ENCODE peak calls at places on chromosomes 3 and 15, in six cellular contexts. N, H, D, Y, M and P are unnamed samples.

GRCh38 chr15:38193496-38193895 is 59.1 kb upstream of the SPRED1 start:
- DNase-seq in N (no peak), H (no peak), D (no peak), Y (no peak), M (no peak), P (no peak)

GRCh38 chr15:40441736-40442531 is 1.2 kb downstream of the BAHD1 start:
- DNase-seq in N (no peak), H (peak), D (no peak), Y (peak), M (peak), P (peak)

GRCh38 chr3:167941234-167941995 is 154.3 kb downstream of the GOLIM4 start:
- DNase-seq in N (peak), H (peak), D (no peak), Y (no peak), M (no peak), P (peak)

GRCh38 chr3:188326111-188326510 is 172.2 kb downstream of the LPP start:
- DNase-seq in N (no peak), H (no peak), D (no peak), Y (no peak), M (no peak), P (no peak)

GRCh38 chr3:152835311-152836102 is 576 bp downstream of the P2RY1 start:
- DNase-seq in N (peak), H (peak), D (peak), Y (no peak), M (peak), P (peak)

GRCh38 chr3:193176690-193177089 is 64.3 kb upstream of the PLAAT1 start:
- DNase-seq in N (no peak), H (no peak), D (no peak), Y (no peak), M (no peak), P (no peak)

GRCh38 chr3:48847053-48847585 is 555 bp downstream of the PRKAR2A start:
- DNase-seq in N (peak), H (peak), D (peak), Y (peak), M (peak), P (peak)

GRCh38 chr15:29664406-29664805 is 157.9 kb downstream of the TJP1 start:
- DNase-seq in N (no peak), H (no peak), D (no peak), Y (no peak), M (no peak), P (no peak)

GRCh38 chr3:142210608-142211007 is 14.8 kb downstream of the GK5 start:
- DNase-seq in N (no peak), H (no peak), D (no peak), Y (peak), M (no peak), P (no peak)

GRCh38 chr3:142209655-142210054 is 15.7 kb downstream of the GK5 start:
- DNase-seq in N (no peak), H (peak), D (peak), Y (no peak), M (no peak), P (no peak)

GRCh38 chr3:142211034-142211433 is 14.4 kb downstream of the GK5 start:
- DNase-seq in N (no peak), H (no peak), D (no peak), Y (peak), M (no peak), P (peak)

GRCh38 chr3:142213298-142213697 is 12.1 kb downstream of the GK5 start:
- DNase-seq in N (no peak), H (peak), D (no peak), Y (no peak), M (no peak), P (no peak)

DNA sequence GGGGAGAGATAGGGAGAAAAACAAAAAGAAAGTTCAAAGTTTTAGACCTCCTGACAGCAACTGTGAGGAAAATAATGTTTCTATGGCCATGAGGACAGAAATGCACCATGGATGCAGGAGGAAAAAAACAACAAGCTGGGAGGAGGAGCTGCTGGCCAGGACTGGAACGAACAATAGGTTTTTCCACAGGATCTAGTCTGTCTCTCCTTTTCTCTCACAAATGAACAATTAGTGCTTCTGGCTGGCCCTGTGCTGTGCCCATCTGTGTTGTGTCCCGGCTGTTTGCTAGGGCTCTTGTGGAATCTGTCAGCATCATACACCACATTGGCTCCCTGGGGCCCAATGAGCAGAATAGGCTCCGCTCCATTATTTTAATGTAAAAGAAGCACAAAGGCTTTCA is 15.2 kb downstream of the GK5 start:
- DNase-seq in N (no peak), H (no peak), D (no peak), Y (no peak), M (no peak), P (peak)
- H3K27ac ChIP-seq in N (no peak), H (peak), D (no peak), Y (no peak), M (no peak), P (no peak)

DNA sequence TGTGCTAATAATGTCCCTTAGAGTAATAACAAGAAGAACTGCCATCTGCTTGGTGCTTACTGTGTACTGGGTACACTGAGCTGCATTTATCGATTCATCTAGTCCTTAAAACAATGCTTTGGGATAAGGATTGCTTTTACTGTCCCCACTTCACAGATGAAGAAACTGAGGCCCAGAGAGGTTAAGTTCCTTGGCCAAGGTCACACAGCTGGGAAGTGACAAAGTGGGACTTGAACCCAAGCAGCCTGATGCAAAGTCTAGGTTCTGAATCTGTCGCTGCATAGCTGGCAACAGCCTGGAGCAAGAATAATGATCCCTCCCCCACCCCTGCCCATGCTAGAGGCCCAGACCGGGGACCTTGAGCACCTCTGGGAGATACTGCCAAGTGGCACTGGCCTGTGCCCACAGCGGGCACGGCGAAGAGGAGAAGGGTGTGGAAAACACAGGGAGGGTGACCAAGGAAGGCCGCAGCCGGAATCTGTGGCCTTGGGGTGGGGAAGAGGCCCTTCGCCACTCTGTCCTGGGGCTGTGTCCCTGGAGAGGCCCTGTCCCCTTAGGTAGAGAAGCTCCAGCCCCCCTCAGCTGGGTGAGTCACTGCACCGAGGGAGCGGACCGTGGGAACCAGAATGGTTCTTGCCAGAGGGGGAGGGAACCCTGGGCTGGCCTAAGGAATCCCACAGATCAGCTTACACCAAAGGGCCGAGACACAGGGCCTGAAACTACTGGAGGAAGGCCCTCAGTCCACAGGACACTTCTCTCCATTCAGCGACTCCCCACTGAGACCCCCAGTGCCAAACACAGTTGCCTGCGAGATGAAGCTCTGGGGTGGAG is 3.5 kb downstream of the PLXND1 start:
- DNase-seq in N (peak), H (peak), D (peak), Y (no peak), M (peak), P (peak)
- H3K27ac ChIP-seq in N (peak), H (peak), D (peak), Y (no peak), M (peak), P (peak)

DNA sequence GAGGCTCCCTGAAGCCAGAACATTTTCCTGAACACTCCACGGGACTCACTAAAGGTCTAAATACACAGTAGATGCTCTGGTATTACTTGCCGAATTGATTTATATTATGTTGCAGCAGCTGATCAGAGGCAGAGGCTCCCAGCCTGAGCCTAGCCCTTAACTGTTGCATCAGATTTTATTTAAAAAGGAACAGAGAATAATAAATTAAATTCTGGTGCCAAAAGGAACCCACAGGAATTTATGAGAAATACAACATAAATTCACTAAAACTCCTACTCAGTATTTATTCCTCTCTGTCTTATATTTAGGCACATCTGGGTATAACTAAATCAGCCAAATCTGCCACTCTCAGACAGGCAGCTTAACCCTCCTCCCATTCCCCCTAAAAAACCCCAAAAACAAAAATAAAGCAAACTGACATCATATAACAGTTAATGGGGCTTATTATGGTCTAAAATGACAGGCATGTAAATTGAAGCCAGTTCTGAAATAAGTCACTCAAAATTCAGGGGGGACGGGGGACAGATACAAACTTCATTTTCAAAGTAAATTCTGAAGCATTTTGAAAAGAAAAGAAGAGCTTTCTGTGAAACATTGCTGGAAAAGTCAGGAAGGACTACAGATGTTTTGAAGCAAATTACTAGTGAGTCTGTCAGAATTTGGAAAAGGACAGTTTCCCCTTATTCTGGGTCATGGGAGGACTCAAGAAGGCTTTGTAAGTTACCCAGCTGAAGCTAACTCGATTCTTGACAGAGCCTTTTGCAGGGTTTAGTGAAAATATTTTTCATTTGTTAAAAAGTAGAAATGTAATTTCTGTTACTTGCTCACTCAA is 53.8 kb upstream of the CORO2B start:
- DNase-seq in N (no peak), H (no peak), D (no peak), Y (no peak), M (no peak), P (peak)
- H3K27ac ChIP-seq in N (no peak), H (peak), D (no peak), Y (no peak), M (no peak), P (no peak)

GRCh38 chr3:23954144-23954543 is 9.1 kb downstream of the NR1D2 start:
- DNase-seq in N (no peak), H (no peak), D (no peak), Y (no peak), M (no peak), P (no peak)
- H3K27ac ChIP-seq in N (no peak), H (no peak), D (no peak), Y (no peak), M (no peak), P (no peak)